ENCODE peak calls at places on chromosomes 16 and 17, in six cellular contexts. N is fibroblast of the aortic adventitia, U is PC-3, J is cardiac muscle cell, E is fibroblast of lung, W is right cardiac atrium. H is an unnamed sample.

GRCh38 chr16:14003119-14003570 is 68.0 kb upstream of the MRTFB start:
- DNase-seq in N (peak), U (peak), J (peak), E (peak), W (peak), H (no peak)

GRCh38 chr17:43031666-43032065 is 6.6 kb downstream of the RND2 start:
- DNase-seq in N (no peak), U (no peak), J (no peak), E (no peak), W (no peak), H (no peak)

GRCh38 chr17:77894126-77894956 is 64.2 kb upstream of the TNRC6C start:
- DNase-seq in N (no peak), U (no peak), J (no peak), E (no peak), W (no peak), H (no peak)

GRCh38 chr17:20190605-20191004 is 181.4 kb downstream of the SPECC1 start:
- DNase-seq in N (no peak), U (no peak), J (no peak), E (no peak), W (no peak), H (no peak)

GRCh38 chr17:49926886-49927285 is 42.1 kb upstream of the DLX4 start:
- DNase-seq in N (peak), U (no peak), J (no peak), E (peak), W (peak), H (no peak)

GRCh38 chr16:75387951-75388350 is 45.4 kb downstream of the CFDP1 start:
- DNase-seq in N (no peak), U (no peak), J (no peak), E (no peak), W (no peak), H (no peak)

GRCh38 chr17:38969281-38969680 is 2.1 kb upstream of the FBXO47 start:
- DNase-seq in N (no peak), U (no peak), J (no peak), E (no peak), W (no peak), H (no peak)

GRCh38 chr17:50301891-50302584 is 27.8 kb downstream of the TMEM92 start:
- DNase-seq in N (no peak), U (no peak), J (no peak), E (no peak), W (no peak), H (no peak)

GRCh38 chr16:2983706-2984136 is 3.5 kb upstream of the PKMYT1 start:
- DNase-seq in N (peak), U (peak), J (peak), E (peak), W (peak), H (no peak)

GRCh38 chr16:470418-470817 is 45.0 kb downstream of the RAB11FIP3 start:
- DNase-seq in N (no peak), U (no peak), J (no peak), E (no peak), W (no peak), H (no peak)

GRCh38 chr17:80146121-80147034 is 550 bp downstream of the EIF4A3 start:
- DNase-seq in N (peak), U (peak), J (peak), E (no peak), W (no peak), H (no peak)

GRCh38 chr16:11145173-11145820 is 110.7 kb downstream of the SOCS1 start:
- DNase-seq in N (peak), U (no peak), J (no peak), E (peak), W (peak), H (no peak)

GRCh38 chr17:15475620-15476354 is 8.4 kb upstream of the CDRT4 start:
- DNase-seq in N (peak), U (no peak), J (no peak), E (peak), W (no peak), H (no peak)

GRCh38 chr17:47995241-47995935 is 24.5 kb downstream of the CDK5RAP3 start:
- DNase-seq in N (no peak), U (no peak), J (no peak), E (no peak), W (no peak), H (no peak)

GRCh38 chr16:69040144-69040909 is 65.1 kb upstream of the HAS3 start:
- DNase-seq in N (peak), U (peak), J (no peak), E (peak), W (no peak), H (peak)

GRCh38 chr16:8959921-8960787 is 3.6 kb downstream of the USP7 start:
- DNase-seq in N (peak), U (no peak), J (peak), E (peak), W (no peak), H (no peak)

GRCh38 chr17:67162771-67163170 is 82.2 kb downstream of the HELZ start:
- DNase-seq in N (no peak), U (no peak), J (no peak), E (no peak), W (no peak), H (no peak)

GRCh38 chr16:4783251-4783950 is 4.7 kb downstream of the SEPTIN12 start:
- DNase-seq in N (no peak), U (no peak), J (no peak), E (no peak), W (no peak), H (no peak)

GRCh38 chr17:41784207-41784744 is 2.2 kb downstream of the JUP start:
- DNase-seq in N (peak), U (peak), J (peak), E (peak), W (peak), H (no peak)

GRCh38 chr16:12097523-12098428 is 121.2 kb downstream of the SNX29 start:
- DNase-seq in N (peak), U (peak), J (no peak), E (peak), W (no peak), H (no peak)

GRCh38 chr16:1310832-1311200 is 1.4 kb downstream of the UBE2I start:
- DNase-seq in N (peak), U (no peak), J (no peak), E (no peak), W (peak), H (peak)

GRCh38 chr17:68182940-68183551 is 64.8 kb upstream of the AMZ2 start:
- DNase-seq in N (no peak), U (peak), J (no peak), E (no peak), W (peak), H (peak)

GRCh38 chr17:79979841-79980215 is 55.8 kb downstream of the TBC1D16 start:
- DNase-seq in N (no peak), U (no peak), J (no peak), E (no peak), W (peak), H (no peak)

GRCh38 chr17:2551928-2552327 is 40.2 kb upstream of the METTL16 start:
- DNase-seq in N (no peak), U (no peak), J (no peak), E (no peak), W (no peak), H (no peak)
- H3K4me3 ChIP-seq in N (no peak), U (no peak), J (no peak), E (no peak), W (no peak), H (no peak)

GRCh38 chr17:17840751-17841591 is 4.2 kb upstream of the SREBF1 start:
- DNase-seq in N (peak), U (peak), J (no peak), E (peak), W (no peak), H (no peak)
- H3K4me3 ChIP-seq in N (no peak), U (peak), J (no peak), E (no peak), W (no peak), H (no peak)

GRCh38 chr16:85734311-85735017 is 16.4 kb downstream of the C16orf74 start:
- DNase-seq in N (no peak), U (no peak), J (no peak), E (no peak), W (no peak), H (no peak)
- H3K4me3 ChIP-seq in N (no peak), U (no peak), J (no peak), E (no peak), W (no peak), H (no peak)

GRCh38 chr17:8670486-8670885 is 40.0 kb upstream of the MYH10 start:
- DNase-seq in N (peak), U (no peak), J (no peak), E (no peak), W (no peak), H (no peak)
- H3K4me3 ChIP-seq in N (no peak), U (no peak), J (no peak), E (no peak), W (no peak), H (no peak)

GRCh38 chr16:58392215-58393137 is at the start of gene GINS3:
- DNase-seq in N (peak), U (peak), J (peak), E (peak), W (peak), H (peak)
- H3K4me3 ChIP-seq in N (peak), U (peak), J (peak), E (peak), W (peak), H (peak)

DNA sequence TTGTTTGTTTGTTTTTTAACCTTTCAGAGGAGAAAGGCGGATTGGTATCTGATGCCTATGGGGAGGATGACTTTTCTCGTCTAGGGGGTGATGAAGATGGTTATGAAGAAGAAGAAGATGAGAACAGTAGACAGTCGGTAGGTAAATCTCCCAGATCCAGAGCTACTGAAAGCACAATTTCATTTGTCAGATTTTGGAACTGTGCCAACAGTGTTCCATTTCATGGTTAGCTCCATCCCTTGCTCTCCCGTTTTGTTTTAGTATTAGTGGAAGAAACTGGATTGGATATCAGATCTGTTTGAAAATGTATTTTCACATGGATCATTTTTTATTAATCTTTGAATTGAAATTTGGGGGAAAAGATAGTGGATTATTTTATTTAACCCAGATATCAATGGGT is 1.4 kb downstream of the SAP30BP start:
- DNase-seq in N (no peak), U (no peak), J (no peak), E (no peak), W (no peak), H (no peak)
- H3K4me3 ChIP-seq in N (peak), U (peak), J (peak), E (peak), W (no peak), H (peak)